ENCODE peak calls at places on chromosomes 12 and 14, in seven cellular contexts. D, O, H, A, T, C and G are unnamed samples.
A peak's percentile ranks its signal among the peaks of the same experiment; 100 is the strongest.

GRCh38 chr14:33707751-33708150 is 243.1 kb downstream of the EGLN3 start:
- DNase-seq in O (no peak), H (no peak), C (peak; percentile 88), T (no peak), A (no peak), D (no peak), G (no peak)

GRCh38 chr12:132033627-132034026 is 83.9 kb downstream of the EP400 start:
- DNase-seq in D (no peak), H (no peak), O (no peak), A (no peak), T (no peak), C (no peak), G (no peak)

GRCh38 chr12:19643635-19644034 is 204.3 kb downstream of the AEBP2 start:
- DNase-seq in D (no peak), H (peak; percentile 71), A (peak; percentile 67), O (peak; percentile 37), C (peak; percentile 59), T (no peak), G (no peak)

GRCh38 chr14:83960832-83961512 is 1569.0 kb upstream of the FLRT2 start:
- DNase-seq in O (no peak), T (no peak), D (no peak), H (no peak), C (no peak), A (no peak), G (no peak)

GRCh38 chr12:105427883-105428282 is 97.4 kb downstream of the C12orf75 start:
- DNase-seq in C (peak; percentile 52), T (no peak), O (peak; percentile 63), A (peak; percentile 19), D (no peak), H (peak; percentile 63), G (no peak)

GRCh38 chr12:131592972-131593371 is 117.9 kb upstream of the SFSWAP start:
- DNase-seq in T (no peak), D (no peak), O (no peak), C (no peak), H (no peak), A (no peak), G (no peak)

GRCh38 chr12:127980585-127980984 is 286.4 kb upstream of the TMEM132C start:
- DNase-seq in A (no peak), H (no peak), C (no peak), O (no peak), T (no peak), D (no peak), G (no peak)

GRCh38 chr12:124700810-124701594 is 133.6 kb upstream of the NCOR2 start:
- DNase-seq in T (no peak), O (no peak), A (no peak), D (no peak), C (peak; percentile 92), H (peak; percentile 69), G (no peak)

GRCh38 chr14:101330416-101331140 is 230.7 kb upstream of the DIO3 start:
- DNase-seq in C (no peak), A (no peak), T (no peak), D (no peak), H (no peak), O (no peak), G (no peak)

GRCh38 chr14:56782701-56783100 is 27.6 kb downstream of the OTX2 start:
- DNase-seq in A (peak; percentile 15), C (no peak), H (no peak), T (no peak), O (no peak), D (no peak), G (no peak)

GRCh38 chr12:112146123-112146522 is 20.8 kb downstream of the TRAFD1 start:
- DNase-seq in D (peak; percentile 28), T (no peak), H (no peak), A (no peak), C (no peak), O (no peak), G (no peak)

GRCh38 chr14:88299865-88300264 is 23.2 kb downstream of the KCNK10 start:
- DNase-seq in H (no peak), D (no peak), O (no peak), A (no peak), C (no peak), T (no peak), G (no peak)

GRCh38 chr14:99945732-99946651 is 119.2 kb upstream of the EVL start:
- DNase-seq in H (peak; percentile 24), T (no peak), D (no peak), A (no peak), C (no peak), O (no peak), G (no peak)

GRCh38 chr14:73259837-73260236 is 22.5 kb downstream of the PAPLN start:
- DNase-seq in O (no peak), D (peak; percentile 63), A (no peak), C (no peak), H (no peak), T (no peak), G (no peak)

GRCh38 chr12:91722072-91722471 is 423.6 kb downstream of the BTG1 start:
- DNase-seq in C (peak; percentile 17), H (peak; percentile 1), A (peak; percentile 39), O (no peak), T (no peak), D (no peak), G (peak; percentile 41)

GRCh38 chr14:104433401-104434213 is 146.0 kb upstream of the C14orf180 start:
- DNase-seq in D (peak; percentile 82), H (no peak), O (no peak), A (no peak), T (no peak), C (no peak), G (no peak)

GRCh38 chr12:85076688-85077430 is 40.7 kb downstream of the LRRIQ1 start:
- DNase-seq in D (no peak), C (peak; percentile 94), H (peak; percentile 88), A (peak; percentile 81), O (peak; percentile 83), T (peak; percentile 5), G (peak; percentile 82)

GRCh38 chr14:69712217-69712565 is 54.8 kb upstream of the SRSF5 start:
- DNase-seq in T (no peak), D (no peak), A (no peak), O (no peak), C (peak; percentile 59), H (no peak), G (no peak)

GRCh38 chr14:76267322-76268012 is 108.5 kb upstream of the ESRRB start:
- DNase-seq in T (no peak), D (peak; percentile 88), O (peak; percentile 19), C (peak; percentile 28), H (peak; percentile 57), A (peak; percentile 42), G (no peak)

GRCh38 chr12:4296749-4297148 is 23.2 kb downstream of the CCND2 start:
- DNase-seq in D (no peak), T (no peak), A (no peak), C (no peak), O (no peak), H (no peak), G (no peak)

GRCh38 chr12:31874961-31875608 is 84.1 kb upstream of the RESF1 start:
- DNase-seq in C (peak; percentile 78), T (peak; percentile 79), H (peak; percentile 50), A (peak; percentile 85), O (peak; percentile 81), D (peak; percentile 87), G (peak; percentile 32)

DNA sequence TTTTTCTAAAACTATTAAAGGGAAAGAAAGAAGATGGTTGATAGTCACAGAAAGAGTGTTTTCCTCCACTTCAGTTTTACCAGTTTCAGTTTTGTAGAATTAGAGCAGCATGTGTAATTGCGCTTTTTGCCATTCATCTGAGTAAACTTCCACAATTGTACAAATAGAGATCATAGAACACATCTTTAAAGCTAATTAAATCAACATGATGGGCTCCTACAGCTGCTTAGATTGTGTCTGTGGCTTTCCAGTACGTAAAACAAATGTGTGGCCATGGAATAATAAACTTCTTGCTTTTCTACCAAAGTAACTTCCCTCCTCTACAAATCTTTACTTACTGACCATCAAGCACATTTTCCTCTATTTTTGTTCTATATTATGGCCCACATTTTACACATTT is 84.2 kb upstream of the LRIG3 start:
- DNase-seq in C (no peak), H (no peak), O (no peak), D (no peak), A (peak; percentile 16), T (no peak), G (no peak)
- H3K4me3 ChIP-seq in C (no peak overlapping the region), H (peak overlapping the region; percentile 12), O (no peak overlapping the region), D (no peak overlapping the region), A (no peak overlapping the region), T (no peak overlapping the region), G (no peak overlapping the region)

GRCh38 chr14:24366375-24366663 is 1.7 kb upstream of the NFATC4 start:
- DNase-seq in O (no peak), C (no peak), H (no peak), D (no peak), A (no peak), T (no peak), G (no peak)
- H3K4me3 ChIP-seq in O (peak overlapping the region; percentile 48), C (peak overlapping the region; percentile 44), H (peak overlapping the region; percentile 98), D (peak overlapping the region; percentile 10), A (peak overlapping the region; percentile 35), T (no peak overlapping the region), G (peak overlapping the region; percentile 44)

DNA sequence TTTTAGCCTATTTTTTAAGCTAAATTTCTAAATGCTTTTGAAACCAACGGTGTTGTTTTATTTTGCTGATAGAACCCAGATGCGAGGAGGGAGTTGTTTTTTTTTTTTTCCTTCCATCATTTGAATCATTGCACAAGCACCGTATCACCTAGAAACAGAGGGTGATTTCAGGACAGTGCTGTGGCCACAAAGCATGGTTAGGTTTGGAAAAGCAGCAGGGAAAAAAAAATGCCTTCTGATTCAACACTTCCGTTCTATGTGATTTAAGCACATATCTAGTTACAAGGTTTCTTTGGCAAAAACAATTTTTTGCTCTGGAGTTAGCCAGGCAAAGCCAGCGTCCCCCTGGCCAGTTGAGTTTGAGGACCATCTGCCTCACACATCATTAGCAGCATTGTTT is 17.3 kb upstream of the WNT5B start:
- DNase-seq in A (peak; percentile 97), C (peak; percentile 93), O (peak; percentile 75), T (no peak), H (peak; percentile 95), D (no peak), G (peak; percentile 86)
- H3K4me3 ChIP-seq in A (peak overlapping the region; percentile 21), C (no peak overlapping the region), O (peak overlapping the region; percentile 29), T (no peak overlapping the region), H (peak overlapping the region; percentile 65), D (no peak overlapping the region), G (peak overlapping the region; percentile 3)

GRCh38 chr12:94690199-94690695 is 39.9 kb upstream of the TMCC3 start:
- DNase-seq in A (peak; percentile 58), C (no peak), T (no peak), O (no peak), D (no peak), H (peak; percentile 51), G (no peak)
- H3K4me3 ChIP-seq in A (peak overlapping the region; percentile 12), C (no peak overlapping the region), T (no peak overlapping the region), O (no peak overlapping the region), D (no peak overlapping the region), H (peak overlapping the region; percentile 53), G (no peak overlapping the region)

DNA sequence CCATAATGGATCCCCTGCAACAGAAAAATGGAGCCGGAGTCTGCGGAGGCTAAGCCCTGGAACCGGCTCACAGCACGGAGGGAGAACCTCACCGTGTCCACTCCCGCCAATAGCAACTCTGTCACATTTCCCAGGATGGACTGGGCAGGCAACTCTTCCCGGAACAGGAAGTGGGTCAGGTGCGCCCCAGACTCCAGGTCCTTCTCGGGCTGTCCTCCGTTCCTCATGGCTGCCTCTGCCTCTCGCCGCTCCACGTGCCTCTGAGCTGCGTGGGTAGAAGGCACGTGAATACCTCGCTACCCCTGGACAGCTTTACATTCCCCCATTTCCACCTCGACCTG is 2.2 kb downstream of the CYP27B1 start:
- DNase-seq in D (no peak), A (no peak), H (no peak), C (no peak), O (no peak), T (no peak), G (no peak)
- H3K4me3 ChIP-seq in D (peak overlapping the region; percentile 11), A (no peak overlapping the region), H (peak overlapping the region; percentile 65), C (no peak overlapping the region), O (peak overlapping the region; percentile 39), T (peak overlapping the region; percentile 60), G (no peak overlapping the region)